ENCODE peak calls at places on chromosomes 6 and 20, in nine cellular contexts. J, F, Z, Q, P, S, L, V and T are unnamed samples.

GRCh38 chr20:45998761-45999160 is 9.9 kb upstream of the MMP9 start:
- DNase-seq in Z (no peak), P (peak), J (no peak), L (no peak), F (no peak), S (no peak), V (no peak), Q (no peak), T (no peak)

GRCh38 chr6:166046232-166046631 is 121.4 kb downstream of the TBXT start:
- DNase-seq in F (no peak), J (no peak), V (no peak), P (no peak), S (no peak), Q (no peak), L (peak), Z (peak), T (peak)

GRCh38 chr6:43277083-43277642 is 20.9 kb upstream of the SLC22A7 start:
- DNase-seq in S (no peak), F (no peak), P (no peak), V (no peak), Z (no peak), L (no peak), Q (no peak), J (no peak), T (no peak)

GRCh38 chr6:113447088-113447831 is 409.9 kb upstream of the MARCKS start:
- DNase-seq in S (no peak), V (no peak), Q (no peak), P (peak), Z (peak), L (peak), J (no peak), F (no peak), T (peak)

GRCh38 chr6:57276946-57277345 is 40.5 kb upstream of the PRIM2 start:
- DNase-seq in J (no peak), V (no peak), Z (no peak), L (peak), Q (no peak), P (no peak), S (no peak), F (no peak), T (no peak)

GRCh38 chr20:23082846-23083552 is 3.1 kb downstream of the CD93 start:
- DNase-seq in F (no peak), V (peak), Q (no peak), P (peak), S (no peak), Z (no peak), J (no peak), L (no peak), T (no peak)

GRCh38 chr6:138485005-138485545 is 14.2 kb downstream of the NHSL1 start:
- DNase-seq in P (no peak), Q (no peak), J (no peak), S (peak), V (no peak), F (no peak), Z (peak), L (peak), T (peak)

GRCh38 chr20:8855315-8855714 is 213.6 kb upstream of the PLCB4 start:
- DNase-seq in Z (peak), P (no peak), J (no peak), S (no peak), F (no peak), V (no peak), L (peak), Q (no peak), T (no peak)

GRCh38 chr6:153024401-153025017 is 22.0 kb upstream of the MTRF1L start:
- DNase-seq in J (peak), P (peak), L (peak), Z (peak), V (peak), Q (peak), S (peak), F (no peak), T (peak)

GRCh38 chr6:102736941-102737368 is 1343.4 kb downstream of the GRIK2 start:
- DNase-seq in L (peak), P (no peak), S (no peak), F (no peak), V (no peak), Z (peak), Q (no peak), J (no peak), T (no peak)

GRCh38 chr6:131680868-131681267 is 20.3 kb downstream of the OR2A4 start:
- DNase-seq in F (no peak), L (no peak), J (no peak), S (no peak), V (no peak), Z (no peak), Q (no peak), P (no peak), T (no peak)

GRCh38 chr6:74170118-74170517 is 474.1 kb downstream of the CD109 start:
- DNase-seq in Q (no peak), Z (peak), L (peak), V (no peak), P (no peak), S (no peak), J (no peak), F (no peak), T (no peak)

GRCh38 chr6:28371706-28372451 is 22.1 kb downstream of the ZKSCAN3 start:
- DNase-seq in Q (peak), P (no peak), L (no peak), S (no peak), Z (no peak), V (no peak), J (no peak), F (no peak), T (no peak)

GRCh38 chr20:382291-383115 is 1.9 kb downstream of the TRIB3 start:
- DNase-seq in F (no peak), Q (no peak), P (no peak), Z (no peak), J (no peak), L (no peak), V (peak), S (no peak), T (no peak)

GRCh38 chr6:134675110-134676038 is 274.5 kb downstream of the ALDH8A1 start:
- DNase-seq in P (no peak), Q (no peak), F (no peak), Z (no peak), J (no peak), V (no peak), L (no peak), S (peak), T (no peak)

GRCh38 chr6:106141441-106142237 is 55.5 kb downstream of the PRDM1 start:
- DNase-seq in P (no peak), Q (no peak), L (no peak), Z (no peak), V (no peak), F (no peak), J (no peak), S (no peak), T (no peak)

GRCh38 chr20:34074101-34074760 is 37.8 kb downstream of the EIF2S2 start:
- DNase-seq in J (no peak), L (peak), Z (peak), Q (no peak), S (no peak), F (no peak), V (peak), P (no peak), T (peak)